ENCODE peak calls at places on chromosomes 7 and 10, in seven cellular contexts. One of them, this sample, is unnamed.

GRCh38 chr7:120931243-120931642 is 19.3 kb upstream of the ING3 start:
- DNase-seq in IMR-90: peak
- DNase-seq in H54: no peak
- DNase-seq in caudate nucleus: no peak
- DNase-seq in T47D: no peak
- DNase-seq in myocyte: no peak
- DNase-seq in PC-3: peak
- DNase-seq in this sample: peak

GRCh38 chr10:114940735-114941134 is 2.7 kb downstream of the TRUB1 start:
- DNase-seq in IMR-90: peak
- DNase-seq in H54: no peak
- DNase-seq in caudate nucleus: no peak
- DNase-seq in T47D: no peak
- DNase-seq in myocyte: peak
- DNase-seq in PC-3: no peak
- DNase-seq in this sample: no peak

GRCh38 chr7:94395141-94396041 is 696 bp downstream of the COL1A2 start:
- DNase-seq in IMR-90: peak
- DNase-seq in H54: peak
- DNase-seq in caudate nucleus: no peak
- DNase-seq in T47D: peak
- DNase-seq in myocyte: peak
- DNase-seq in PC-3: peak
- DNase-seq in this sample: peak

GRCh38 chr10:27529010-27529783 is 25.1 kb downstream of the RAB18 start:
- DNase-seq in IMR-90: peak
- DNase-seq in H54: no peak
- DNase-seq in caudate nucleus: no peak
- DNase-seq in T47D: no peak
- DNase-seq in myocyte: no peak
- DNase-seq in PC-3: no peak
- DNase-seq in this sample: no peak

GRCh38 chr7:2475678-2476015 is 551 bp downstream of the GRIFIN start:
- DNase-seq in IMR-90: no peak
- DNase-seq in H54: no peak
- DNase-seq in caudate nucleus: no peak
- DNase-seq in T47D: no peak
- DNase-seq in myocyte: no peak
- DNase-seq in PC-3: no peak
- DNase-seq in this sample: no peak

GRCh38 chr7:116788542-116789197 is 73.7 kb upstream of the CAPZA2 start:
- DNase-seq in IMR-90: peak
- DNase-seq in H54: no peak
- DNase-seq in caudate nucleus: no peak
- DNase-seq in T47D: no peak
- DNase-seq in myocyte: no peak
- DNase-seq in PC-3: no peak
- DNase-seq in this sample: no peak

GRCh38 chr7:157925383-157925875 is 588.6 kb downstream of the DNAJB6 start:
- DNase-seq in IMR-90: no peak
- DNase-seq in H54: no peak
- DNase-seq in caudate nucleus: no peak
- DNase-seq in T47D: no peak
- DNase-seq in myocyte: no peak
- DNase-seq in PC-3: no peak
- DNase-seq in this sample: no peak

GRCh38 chr10:98460837-98461499 is 14.2 kb upstream of the HPS1 start:
- DNase-seq in IMR-90: peak
- DNase-seq in H54: peak
- DNase-seq in caudate nucleus: no peak
- DNase-seq in T47D: no peak
- DNase-seq in myocyte: peak
- DNase-seq in PC-3: peak
- DNase-seq in this sample: peak

GRCh38 chr10:62373995-62374861 is at the start of gene ZNF365:
- DNase-seq in IMR-90: peak
- DNase-seq in H54: peak
- DNase-seq in caudate nucleus: peak
- DNase-seq in T47D: peak
- DNase-seq in myocyte: peak
- DNase-seq in PC-3: peak
- DNase-seq in this sample: peak

GRCh38 chr7:91041901-91042457 is 222.3 kb upstream of the FZD1 start:
- DNase-seq in IMR-90: no peak
- DNase-seq in H54: no peak
- DNase-seq in caudate nucleus: no peak
- DNase-seq in T47D: no peak
- DNase-seq in myocyte: no peak
- DNase-seq in PC-3: peak
- DNase-seq in this sample: peak

GRCh38 chr7:104791065-104791464 is 222.9 kb upstream of the KMT2E start:
- DNase-seq in IMR-90: no peak
- DNase-seq in H54: no peak
- DNase-seq in caudate nucleus: no peak
- DNase-seq in T47D: no peak
- DNase-seq in myocyte: no peak
- DNase-seq in PC-3: peak
- DNase-seq in this sample: peak

GRCh38 chr7:74627699-74628411 is 29.7 kb upstream of the GTF2I start:
- DNase-seq in IMR-90: peak
- DNase-seq in H54: no peak
- DNase-seq in caudate nucleus: no peak
- DNase-seq in T47D: no peak
- DNase-seq in myocyte: peak
- DNase-seq in PC-3: no peak
- DNase-seq in this sample: no peak

GRCh38 chr7:33831389-33832118 is 73.8 kb upstream of the BMPER start:
- DNase-seq in IMR-90: no peak
- DNase-seq in H54: no peak
- DNase-seq in caudate nucleus: no peak
- DNase-seq in T47D: no peak
- DNase-seq in myocyte: peak
- DNase-seq in PC-3: peak
- DNase-seq in this sample: no peak